ENCODE peak calls at places on chromosome 5, in four cellular contexts. X, Z, B and L are unnamed samples.
A peak's percentile ranks its signal among the peaks of the same experiment; 100 is the strongest.

GRCh38 chr5:97097348-97098220 is 44.8 kb downstream of the LIX1 start:
- DNase-seq in X (no peak), Z (no peak), B (no peak), L (no peak)

GRCh38 chr5:31981361-31981955 is 192.7 kb downstream of the GOLPH3 start:
- DNase-seq in X (no peak), Z (no peak), B (no peak), L (no peak)

GRCh38 chr5:142304013-142304701 is 20.7 kb downstream of the SPRY4 start:
- DNase-seq in X (no peak), Z (no peak), B (peak; percentile 37), L (no peak)

GRCh38 chr5:72842816-72843215 is 26.4 kb downstream of the TNPO1 start:
- DNase-seq in X (no peak), Z (no peak), B (peak; percentile 68), L (peak; percentile 27)

GRCh38 chr5:149962040-149962439 is 1.5 kb downstream of the SLC26A2 start:
- DNase-seq in X (no peak), Z (no peak), B (peak; percentile 65), L (peak; percentile 71)

GRCh38 chr5:121105921-121106320 is 641.8 kb downstream of the PRR16 start:
- DNase-seq in X (no peak), Z (no peak), B (no peak), L (no peak)

GRCh38 chr5:173472164-173472563 is 143.9 kb upstream of the STC2 start:
- DNase-seq in X (no peak), Z (no peak), B (peak; percentile 95), L (peak; percentile 88)

GRCh38 chr5:158060216-158060615 is 201.3 kb upstream of the CLINT1 start:
- DNase-seq in X (no peak), Z (no peak), B (no peak), L (no peak)

GRCh38 chr5:16742938-16743337 is 126.1 kb upstream of the RETREG1 start:
- DNase-seq in X (no peak), Z (no peak), B (no peak), L (no peak)

GRCh38 chr5:68484307-68485068 is 268.9 kb downstream of the PIK3R1 start:
- DNase-seq in X (no peak), Z (no peak), B (peak; percentile 65), L (peak; percentile 88)